ENCODE peak calls at places on chromosomes 4 and X, in five cellular contexts. J, K, W, E and Y are unnamed samples.

GRCh38 chr4:139229534-139230039 is 50.4 kb downstream of the MGARP start:
- DNase-seq in J (no peak), K (no peak), W (no peak), E (peak), Y (no peak)

GRCh38 chr4:113505057-113505456 is 256.5 kb downstream of the CAMK2D start:
- DNase-seq in J (no peak), K (no peak), W (no peak), E (no peak), Y (no peak)

GRCh38 chr4:140071806-140072205 is 82.2 kb downstream of the MAML3 start:
- DNase-seq in J (peak), K (no peak), W (no peak), E (peak), Y (no peak)

GRCh38 chrX:1448793-1449580 is 3.7 kb downstream of the ASMTL start:
- DNase-seq in J (no peak), K (peak), W (no peak), E (no peak), Y (no peak)

GRCh38 chr4:53601251-53601764 is 10.0 kb upstream of the LNX1 start:
- DNase-seq in J (no peak), K (peak), W (peak), E (no peak), Y (peak)

GRCh38 chrX:53438174-53438831 is 4.1 kb upstream of the HSD17B10 start:
- DNase-seq in J (no peak), K (no peak), W (no peak), E (no peak), Y (no peak)

GRCh38 chr4:170145120-170145519 is 55.4 kb upstream of the AADAT start:
- DNase-seq in J (no peak), K (no peak), W (no peak), E (no peak), Y (no peak)

GRCh38 chr4:187598246-187598645 is 397.3 kb upstream of the ZFP42 start:
- DNase-seq in J (no peak), K (no peak), W (no peak), E (no peak), Y (no peak)

GRCh38 chrX:114162068-114162735 is 421.7 kb upstream of the HTR2C start:
- DNase-seq in J (no peak), K (peak), W (peak), E (no peak), Y (peak)

GRCh38 chrX:23341452-23341851 is 6.8 kb downstream of the PTCHD1 start:
- DNase-seq in J (no peak), K (peak), W (no peak), E (peak), Y (no peak)

GRCh38 chrX:140822861-140823260 is 113.3 kb downstream of the LINC00632 start:
- DNase-seq in J (no peak), K (no peak), W (no peak), E (no peak), Y (no peak)

GRCh38 chr4:42673084-42673429 is 16.2 kb upstream of the ATP8A1 start:
- DNase-seq in J (no peak), K (no peak), W (no peak), E (peak), Y (no peak)

GRCh38 chr4:3688018-3688998 is 77.9 kb upstream of the ADRA2C start:
- DNase-seq in J (no peak), K (no peak), W (peak), E (no peak), Y (no peak)

GRCh38 chrX:118718737-118719136 is 8.7 kb upstream of the IL13RA1 start:
- DNase-seq in J (no peak), K (no peak), W (no peak), E (no peak), Y (no peak)

GRCh38 chrX:7071390-7071789 is 76.1 kb upstream of the STS start:
- DNase-seq in J (no peak), K (no peak), W (no peak), E (no peak), Y (no peak)

GRCh38 chrX:68685722-68686683 is 38.5 kb downstream of the STARD8 start:
- DNase-seq in J (no peak), K (peak), W (peak), E (peak), Y (peak)

GRCh38 chr4:72496119-72496518 is 72.9 kb downstream of the ADAMTS3 start:
- DNase-seq in J (no peak), K (no peak), W (no peak), E (peak), Y (no peak)

GRCh38 chr4:152342293-152342692 is 193.6 kb downstream of the FBXW7 start:
- DNase-seq in J (no peak), K (no peak), W (no peak), E (peak), Y (no peak)

GRCh38 chrX:136586386-136586785 is 54.4 kb downstream of the VGLL1 start:
- DNase-seq in J (peak), K (no peak), W (no peak), E (peak), Y (no peak)

GRCh38 chr4:186144596-186145569 is 40.4 kb downstream of the FAM149A start:
- DNase-seq in J (no peak), K (peak), W (peak), E (peak), Y (peak)

GRCh38 chr4:139524062-139524631 is 31.9 kb downstream of the SETD7 start:
- DNase-seq in J (no peak), K (no peak), W (no peak), E (peak), Y (no peak)

GRCh38 chrX:79325263-79325958 is 41.7 kb downstream of the ITM2A start:
- DNase-seq in J (peak), K (peak), W (peak), E (no peak), Y (no peak)

GRCh38 chr4:134544303-134544761 is 342.7 kb upstream of the PABPC4L start:
- DNase-seq in J (no peak), K (no peak), W (no peak), E (peak), Y (no peak)

DNA sequence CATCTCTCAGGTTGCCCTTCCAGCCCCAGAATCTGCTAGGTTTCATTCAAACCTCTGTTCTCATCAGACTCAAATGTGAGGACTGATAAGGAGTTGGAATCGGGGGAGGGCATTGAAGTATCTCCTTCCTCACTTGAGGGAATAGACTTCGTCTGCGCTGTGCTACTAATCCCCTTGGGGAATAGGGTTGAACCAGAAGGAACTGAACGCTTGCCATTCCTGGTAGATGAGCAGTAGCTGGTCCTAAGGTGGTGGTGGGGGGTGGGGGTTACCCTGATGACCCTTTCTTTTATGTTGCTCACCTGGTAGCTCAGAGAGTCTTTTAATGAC is 692 bp upstream of the SLC9A7 start:
- DNase-seq in J (no peak), K (no peak), W (no peak), E (no peak), Y (no peak)
- TF ChIP-seq CTCF in J (peak), K (no peak), W (no peak), E (no peak), Y (no peak)

GRCh38 chrX:115563633-115564182 is 2.7 kb downstream of the PLS3 start:
- DNase-seq in J (no peak), K (no peak), W (no peak), E (no peak), Y (no peak)
- TF ChIP-seq CTCF in J (no peak), K (peak), W (no peak), E (no peak), Y (no peak)

GRCh38 chr4:46933686-46934085 is 24.6 kb upstream of the COX7B2 start:
- DNase-seq in J (no peak), K (no peak), W (no peak), E (peak), Y (no peak)

GRCh38 chr4:46934731-46935130 is 25.7 kb upstream of the COX7B2 start:
- DNase-seq in J (no peak), K (no peak), W (no peak), E (no peak), Y (no peak)

GRCh38 chr4:46931981-46932380 is 22.9 kb upstream of the COX7B2 start:
- DNase-seq in J (no peak), K (peak), W (peak), E (peak), Y (peak)

GRCh38 chr4:46937493-46937892 is 28.4 kb upstream of the COX7B2 start:
- DNase-seq in J (no peak), K (no peak), W (no peak), E (peak), Y (no peak)
- TF ChIP-seq CTCF in J (no peak), K (peak), W (no peak), E (peak), Y (peak)

GRCh38 chr4:7151668-7152227 is 40.6 kb upstream of the SORCS2 start:
- DNase-seq in J (no peak), K (no peak), W (no peak), E (no peak), Y (no peak)
- TF ChIP-seq CTCF in J (no peak), K (peak), W (no peak), E (peak), Y (no peak)

GRCh38 chr4:69965628-69966027 is at the start of gene CSN2:
- DNase-seq in J (no peak), K (no peak), W (no peak), E (no peak), Y (no peak)

GRCh38 chr4:69974646-69975045 is 9.1 kb upstream of the CSN2 start:
- DNase-seq in J (no peak), K (no peak), W (no peak), E (no peak), Y (no peak)

GRCh38 chr4:69970071-69970470 is 4.5 kb upstream of the CSN2 start:
- DNase-seq in J (no peak), K (no peak), W (no peak), E (no peak), Y (no peak)
- TF ChIP-seq CTCF in J (no peak), K (no peak), W (no peak), E (no peak), Y (no peak)

GRCh38 chr4:183602444-183603102 is 56.4 kb downstream of the RWDD4 start:
- DNase-seq in J (no peak), K (no peak), W (no peak), E (peak), Y (no peak)
- TF ChIP-seq CTCF in J (peak), K (peak), W (no peak), E (no peak), Y (no peak)